ENCODE peak calls at places on chromosomes 7 and 10, in seven cellular contexts. W, O, S, F, C, V and Y are unnamed samples.
A peak's percentile ranks its signal among the peaks of the same experiment; 100 is the strongest.

GRCh38 chr10:44962870-44963738 is 3.5 kb downstream of the RASSF4 start:
- DNase-seq in W (no peak), O (no peak), V (no peak), C (peak; percentile 61), F (no peak), S (no peak), Y (no peak)

GRCh38 chr10:132539431-132539839 is 1.8 kb downstream of the INPP5A start:
- DNase-seq in S (peak; percentile 59), W (no peak), V (no peak), C (no peak), F (no peak), O (no peak), Y (no peak)

GRCh38 chr10:663844-664243 is 25.6 kb downstream of the DIP2C start:
- DNase-seq in C (no peak), V (no peak), O (no peak), W (no peak), F (no peak), S (no peak), Y (no peak)

GRCh38 chr7:133513608-133514007 is 260.7 kb downstream of the EXOC4 start:
- DNase-seq in F (peak; percentile 51), C (no peak), S (no peak), V (peak; percentile 85), W (peak; percentile 91), O (peak; percentile 84), Y (peak; percentile 51)

GRCh38 chr7:148156248-148156647 is 434.3 kb upstream of the C7orf33 start:
- DNase-seq in C (no peak), W (no peak), O (no peak), V (peak; percentile 1), F (no peak), S (no peak), Y (no peak)

GRCh38 chr10:49837096-49837495 is 75.0 kb upstream of the OGDHL start:
- DNase-seq in F (no peak), O (peak; percentile 14), C (peak; percentile 84), V (peak; percentile 59), W (peak; percentile 4), S (no peak), Y (peak; percentile 44)

GRCh38 chr10:90321132-90321816 is 536.6 kb downstream of the HTR7 start:
- DNase-seq in F (peak; percentile 45), W (peak; percentile 81), C (no peak), V (peak; percentile 82), S (no peak), O (peak; percentile 34), Y (peak; percentile 56)

GRCh38 chr10:78964952-78965633 is 103.7 kb upstream of the ZMIZ1 start:
- DNase-seq in O (peak; percentile 57), W (peak; percentile 19), S (peak; percentile 76), F (peak; percentile 53), C (peak; percentile 94), V (peak; percentile 43), Y (no peak)

GRCh38 chr10:48292616-48293015 is 13.9 kb upstream of the MAPK8 start:
- DNase-seq in C (no peak), O (no peak), W (no peak), F (no peak), V (no peak), S (no peak), Y (no peak)

GRCh38 chr7:3922175-3922635 is 621.2 kb downstream of the SDK1 start:
- DNase-seq in C (peak; percentile 57), F (peak; percentile 93), S (peak; percentile 44), O (peak; percentile 97), V (peak; percentile 93), W (peak; percentile 97), Y (peak; percentile 55)

GRCh38 chr10:132510174-132510611 is 27.4 kb upstream of the INPP5A start:
- DNase-seq in V (no peak), C (no peak), O (no peak), F (no peak), S (peak; percentile 10), W (no peak), Y (no peak)

GRCh38 chr7:139618482-139619366 is 95.2 kb downstream of the CLEC2L start:
- DNase-seq in C (peak; percentile 35), V (peak; percentile 56), F (peak; percentile 43), S (peak; percentile 47), O (peak; percentile 44), W (peak; percentile 63), Y (peak; percentile 54)

GRCh38 chr10:62050941-62051433 is 149.5 kb downstream of the ARID5B start:
- DNase-seq in W (peak; percentile 98), S (no peak), F (peak; percentile 94), C (peak; percentile 70), O (peak; percentile 93), V (peak; percentile 94), Y (peak; percentile 92)

GRCh38 chr7:48094861-48095293 is 5.8 kb downstream of the UPP1 start:
- DNase-seq in F (peak; percentile 87), S (no peak), O (peak; percentile 51), W (peak; percentile 77), C (no peak), V (peak; percentile 83), Y (peak; percentile 75)

GRCh38 chr7:24769014-24769830 is 12.0 kb upstream of the GSDME start:
- DNase-seq in F (no peak), S (no peak), W (no peak), C (no peak), O (no peak), V (no peak), Y (no peak)

GRCh38 chr10:97861351-97861750 is 11.7 kb downstream of the GOLGA7B start:
- DNase-seq in V (peak; percentile 45), F (peak; percentile 85), W (peak; percentile 41), S (no peak), O (peak; percentile 30), C (no peak), Y (peak; percentile 39)

GRCh38 chr10:3237055-3237454 is 64.5 kb upstream of the PITRM1 start:
- DNase-seq in O (no peak), V (no peak), C (no peak), W (no peak), S (no peak), F (no peak), Y (no peak)

GRCh38 chr10:121216721-121217181 is 365.6 kb downstream of the WDR11 start:
- DNase-seq in V (no peak), O (no peak), W (no peak), S (no peak), F (no peak), C (no peak), Y (no peak)

GRCh38 chr7:149882264-149883048 is 8.7 kb downstream of the ATP6V0E2 start:
- DNase-seq in S (no peak), O (no peak), V (no peak), F (no peak), C (no peak), W (no peak), Y (peak; percentile 25)

GRCh38 chr7:158867214-158867984 is 11.0 kb downstream of the DYNC2I1 start:
- DNase-seq in O (no peak), F (no peak), V (no peak), W (no peak), S (no peak), C (no peak), Y (no peak)

GRCh38 chr10:33217854-33218253 is 116.6 kb downstream of the NRP1 start:
- DNase-seq in C (no peak), W (no peak), O (no peak), S (no peak), V (no peak), F (peak; percentile 59), Y (no peak)

GRCh38 chr10:114521250-114521649 is 116.9 kb upstream of the AFAP1L2 start:
- DNase-seq in S (no peak), F (no peak), W (no peak), C (no peak), O (no peak), V (no peak), Y (no peak)

GRCh38 chr10:114526112-114526496 is 121.8 kb upstream of the AFAP1L2 start:
- DNase-seq in S (no peak), C (no peak), W (no peak), V (peak; percentile 63), F (no peak), O (peak; percentile 31), Y (no peak)

GRCh38 chr10:114525368-114525949 is 121.2 kb upstream of the AFAP1L2 start:
- DNase-seq in V (no peak), F (peak; percentile 80), C (no peak), W (no peak), O (no peak), S (no peak), Y (peak; percentile 14)

GRCh38 chr10:114523876-114524275 is 119.6 kb upstream of the AFAP1L2 start:
- DNase-seq in F (no peak), W (no peak), S (no peak), V (no peak), O (no peak), C (no peak), Y (no peak)

GRCh38 chr10:114526497-114527238 is 122.4 kb upstream of the AFAP1L2 start:
- DNase-seq in W (peak; percentile 63), F (peak; percentile 95), S (peak; percentile 71), C (peak; percentile 88), O (peak; percentile 55), V (peak; percentile 85), Y (peak; percentile 75)
- H3K4me3 ChIP-seq in W (peak overlapping the region; percentile 26), F (peak overlapping the region; percentile 98), S (peak overlapping the region; percentile 4), C (peak overlapping the region; percentile 84), O (peak overlapping the region; percentile 30), V (peak overlapping the region; percentile 42), Y (peak overlapping the region; percentile 56)

DNA sequence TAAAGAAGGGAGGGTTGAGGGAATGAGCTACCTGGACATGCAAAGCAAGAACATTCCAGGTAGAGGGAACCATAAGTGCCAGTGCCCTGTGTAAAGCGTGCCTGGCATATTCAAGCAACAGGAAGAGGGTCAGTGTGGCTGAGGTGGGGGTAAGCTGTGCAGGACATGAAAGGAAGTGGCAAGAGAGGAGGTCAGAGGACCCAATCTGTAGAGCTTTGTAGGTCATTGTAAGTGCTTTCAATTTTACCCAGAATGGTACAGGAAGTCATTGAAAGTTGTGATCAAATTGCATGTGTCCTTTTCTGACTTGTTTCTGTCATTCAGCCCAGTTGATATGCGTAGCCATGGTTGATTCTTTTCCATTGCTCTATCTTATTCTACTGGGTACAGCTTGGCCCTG is 156.6 kb downstream of the NOC3L start:
- DNase-seq in W (no peak), V (no peak), S (no peak), O (no peak), F (no peak), C (no peak), Y (no peak)
- TF ChIP-seq CTCF in W (no peak), V (no peak), S (no peak), O (no peak), F (no peak), C (no peak), Y (no peak)

DNA sequence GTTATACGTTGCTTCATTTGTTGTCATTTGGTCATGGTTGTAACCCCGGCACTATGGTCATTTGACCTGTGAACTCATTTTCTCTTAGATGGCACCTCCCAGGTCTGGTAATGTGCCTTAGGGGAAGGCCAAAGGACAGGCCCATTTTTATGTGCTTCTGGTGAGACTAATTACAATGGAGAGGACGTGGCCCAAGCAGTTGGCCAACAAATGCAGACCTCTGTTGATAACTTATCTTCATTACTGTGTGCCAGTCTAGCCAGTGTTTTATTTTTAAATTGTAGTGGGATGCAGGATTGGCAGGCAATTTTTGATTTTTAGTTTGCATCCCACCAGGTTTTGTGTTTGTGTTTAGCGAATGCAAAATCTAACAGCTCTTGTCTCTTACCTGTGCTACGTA is 321.5 kb upstream of the AKR1E2 start:
- DNase-seq in S (no peak), C (no peak), V (no peak), F (no peak), W (no peak), O (no peak), Y (no peak)
- H3K4me3 ChIP-seq in S (no peak overlapping the region), C (no peak overlapping the region), V (no peak overlapping the region), F (no peak overlapping the region), W (no peak overlapping the region), O (no peak overlapping the region), Y (no peak overlapping the region)

DNA sequence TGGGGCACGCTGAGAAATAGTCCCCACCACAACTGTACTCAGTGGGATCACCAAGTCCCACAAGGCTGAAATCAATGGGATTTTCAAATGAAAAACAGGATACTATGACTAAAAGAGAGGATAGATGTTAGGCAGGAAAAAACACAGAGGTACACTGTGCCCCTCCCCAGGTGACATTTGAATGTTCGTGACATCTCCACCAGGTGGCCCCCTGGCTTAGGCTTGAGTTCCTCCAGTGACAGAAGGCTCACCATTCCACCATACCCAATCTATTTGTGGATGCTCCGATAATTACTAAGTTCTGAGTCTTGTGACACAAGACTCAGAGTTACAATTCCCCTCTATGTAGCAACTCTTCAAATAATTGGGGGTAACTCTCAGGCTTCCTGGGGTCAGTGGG is 77.5 kb upstream of the KCNMA1 start:
- DNase-seq in O (no peak), C (peak; percentile 23), W (no peak), F (peak; percentile 36), V (no peak), S (no peak), Y (no peak)
- TF ChIP-seq CTCF in O (no peak), C (peak; percentile 56), W (peak; percentile 21), F (peak; percentile 54), V (no peak), S (no peak), Y (no peak)